ENCODE peak calls at places on chromosomes 7 and 10, in ten cellular contexts. L is upper lobe of left lung, U is ovary, A is mucosa of descending colon, M is mesendoderm, H is neuronal stem cell, P is upper lobe of right lung, D is AG04450, T is fibroblast of mammary gland, F is thoracic aorta. Z is an unnamed sample.

GRCh38 chr7:131540491-131541162 is 15.8 kb downstream of the PODXL start:
- DNase-seq in L (peak; percentile 54), U (peak; percentile 39), A (no peak), M (peak; percentile 60), H (no peak), P (peak; percentile 63), D (no peak), T (no peak), F (no peak), Z (no peak)

GRCh38 chr7:71630521-71630920 is 498.6 kb downstream of the GALNT17 start:
- DNase-seq in L (no peak), U (no peak), A (no peak), M (no peak), H (no peak), P (no peak), D (no peak), T (no peak), F (no peak), Z (no peak)

GRCh38 chr7:128435311-128435654 is 20.4 kb upstream of the HILPDA start:
- DNase-seq in L (no peak), U (no peak), A (no peak), M (peak; percentile 35), H (no peak), P (no peak), D (no peak), T (no peak), F (no peak), Z (no peak)

GRCh38 chr10:114384181-114384580 is 20.1 kb downstream of the AFAP1L2 start:
- DNase-seq in L (no peak), U (no peak), A (no peak), M (no peak), H (no peak), P (no peak), D (no peak), T (no peak), F (no peak), Z (no peak)

GRCh38 chr7:148238926-148239325 is 351.6 kb upstream of the C7orf33 start:
- DNase-seq in L (no peak), U (no peak), A (no peak), M (no peak), H (no peak), P (no peak), D (no peak), T (no peak), F (no peak), Z (peak; percentile 10)

GRCh38 chr7:41882271-41882670 is 179.4 kb upstream of the INHBA start:
- DNase-seq in L (no peak), U (no peak), A (no peak), M (no peak), H (no peak), P (no peak), D (no peak), T (no peak), F (no peak), Z (no peak)

GRCh38 chr10:97919012-97919411 is 69.4 kb downstream of the GOLGA7B start:
- DNase-seq in L (no peak), U (no peak), A (no peak), M (no peak), H (no peak), P (no peak), D (no peak), T (no peak), F (no peak), Z (peak; percentile 10)

GRCh38 chr7:50339990-50340500 is 35.5 kb downstream of the IKZF1 start:
- DNase-seq in L (no peak), U (no peak), A (peak; percentile 63), M (peak; percentile 46), H (no peak), P (no peak), D (no peak), T (no peak), F (no peak), Z (no peak)

GRCh38 chr7:107564553-107565298 is 955 bp downstream of the DUS4L start:
- DNase-seq in L (no peak), U (no peak), A (no peak), M (peak; percentile 3), H (no peak), P (no peak), D (peak; percentile 59), T (peak; percentile 93), F (no peak), Z (peak; percentile 76)

GRCh38 chr10:13839430-13839986 is 252.7 kb downstream of the PRPF18 start:
- DNase-seq in L (no peak), U (no peak), A (no peak), M (peak; percentile 87), H (no peak), P (no peak), D (peak; percentile 74), T (peak; percentile 87), F (no peak), Z (peak; percentile 84)

GRCh38 chr10:79070091-79070610 is 1.4 kb downstream of the ZMIZ1 start:
- DNase-seq in L (peak; percentile 53), U (peak; percentile 71), A (no peak), M (peak; percentile 52), H (peak; percentile 57), P (peak; percentile 80), D (no peak), T (no peak), F (no peak), Z (peak; percentile 27)

DNA sequence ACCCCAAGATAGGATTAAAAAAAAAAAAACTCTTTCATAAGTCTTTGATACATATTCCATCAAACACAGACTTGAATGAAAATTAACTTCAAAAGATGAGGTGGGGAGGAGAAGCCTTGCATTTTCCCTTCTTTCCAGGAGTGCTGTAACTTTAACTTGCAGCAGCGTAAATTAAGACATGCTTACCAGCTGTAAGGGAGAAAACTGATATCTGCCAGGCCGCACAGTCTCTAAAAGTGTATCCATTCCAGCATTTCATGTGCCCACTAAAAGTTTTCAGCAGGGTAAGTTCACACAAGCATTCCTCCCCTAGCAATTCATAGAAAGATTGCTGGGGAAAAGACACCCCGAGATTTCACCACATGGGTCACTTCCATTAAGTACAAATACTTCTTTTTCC is 4.7 kb downstream of the CTBP2 start:
- DNase-seq in L (no peak), U (no peak), A (no peak), M (no peak), H (no peak), P (no peak), D (no peak), T (no peak), F (no peak), Z (no peak)
- H3K4me3 ChIP-seq in L (no peak overlapping the region), U (no peak overlapping the region), A (no peak overlapping the region), M (no peak overlapping the region), H (no peak overlapping the region), P (no peak overlapping the region), D (no peak overlapping the region), T (no peak overlapping the region), F (no peak overlapping the region), Z (no peak overlapping the region)

GRCh38 chr10:102231357-102232318 is 5.5 kb downstream of the ELOVL3 start:
- DNase-seq in L (peak; percentile 69), U (no peak), A (peak; percentile 74), M (peak; percentile 70), H (no peak), P (peak; percentile 86), D (no peak), T (no peak), F (no peak), Z (peak; percentile 39)
- H3K4me3 ChIP-seq in L (peak overlapping the region; percentile 49), U (no peak overlapping the region), A (no peak overlapping the region), M (no peak overlapping the region), H (peak overlapping the region; percentile 74), P (peak overlapping the region; percentile 50), D (peak overlapping the region; percentile 4), T (peak overlapping the region; percentile 41), F (peak overlapping the region; percentile 70), Z (peak overlapping the region; percentile 44)

GRCh38 chr10:17645591-17646345 is 1.8 kb downstream of the STAM start:
- DNase-seq in L (no peak), U (no peak), A (no peak), M (no peak), H (no peak), P (no peak), D (no peak), T (peak; percentile 23), F (no peak), Z (no peak)
- H3K4me3 ChIP-seq in L (peak overlapping the region; percentile 70), U (peak overlapping the region; percentile 84), A (no peak overlapping the region), M (no peak overlapping the region), H (no peak overlapping the region), P (peak overlapping the region; percentile 94), D (peak overlapping the region; percentile 98), T (peak overlapping the region; percentile 98), F (peak overlapping the region; percentile 80), Z (peak overlapping the region; percentile 96)

DNA sequence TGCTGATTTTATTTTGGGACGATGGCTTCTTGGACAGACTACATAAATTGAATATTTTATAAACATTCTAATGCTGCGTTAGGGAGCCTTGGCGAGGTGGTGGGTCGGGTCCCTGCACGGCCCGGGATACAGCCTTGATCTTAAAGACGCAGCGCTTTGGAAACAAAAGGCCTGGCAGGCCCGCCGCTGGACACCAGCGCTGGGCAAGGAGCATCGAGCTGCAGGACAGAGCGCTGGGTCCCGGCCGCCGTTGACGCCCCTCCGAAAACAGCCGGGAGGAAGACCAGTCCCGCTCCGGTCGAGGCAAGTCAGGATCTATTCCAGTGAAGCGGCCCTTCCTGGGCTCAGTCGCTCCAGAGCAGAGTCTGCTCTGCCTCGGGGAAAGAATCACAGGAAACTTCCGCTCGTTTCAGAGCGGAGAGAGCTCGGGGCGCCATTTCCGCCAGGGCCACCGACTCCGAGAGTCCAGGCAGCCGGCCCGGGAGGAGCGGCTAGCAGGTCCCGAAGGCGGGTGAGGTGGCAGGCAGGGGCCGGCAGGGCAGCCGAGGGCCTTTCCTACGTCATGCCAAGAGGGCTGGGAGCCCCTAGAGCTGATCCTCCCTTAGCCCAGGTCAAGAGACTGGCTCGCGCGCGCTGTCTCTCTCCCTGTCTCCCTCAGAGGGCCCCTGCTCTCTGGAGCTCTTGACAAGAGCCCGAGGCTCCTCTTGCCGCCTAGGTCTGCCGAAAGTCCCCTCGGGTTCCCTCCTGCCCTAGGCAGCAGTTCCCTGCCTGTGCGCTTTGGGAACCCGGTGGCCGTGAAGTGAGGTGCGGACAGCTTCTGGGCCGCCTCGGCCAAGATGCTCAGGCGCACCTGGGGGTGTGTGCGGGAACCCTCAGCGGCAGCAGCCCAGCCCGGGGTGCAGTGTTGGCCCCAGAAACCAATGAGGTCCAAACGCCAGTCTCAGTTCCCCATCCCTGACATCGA is 1.4 kb upstream of the DRGX start:
- DNase-seq in L (no peak), U (no peak), A (no peak), M (peak; percentile 64), H (peak; percentile 37), P (no peak), D (no peak), T (no peak), F (no peak), Z (no peak)
- H3K4me3 ChIP-seq in L (no peak overlapping the region), U (no peak overlapping the region), A (no peak overlapping the region), M (no peak overlapping the region), H (no peak overlapping the region), P (no peak overlapping the region), D (no peak overlapping the region), T (no peak overlapping the region), F (peak overlapping the region; percentile 50), Z (no peak overlapping the region)

DNA sequence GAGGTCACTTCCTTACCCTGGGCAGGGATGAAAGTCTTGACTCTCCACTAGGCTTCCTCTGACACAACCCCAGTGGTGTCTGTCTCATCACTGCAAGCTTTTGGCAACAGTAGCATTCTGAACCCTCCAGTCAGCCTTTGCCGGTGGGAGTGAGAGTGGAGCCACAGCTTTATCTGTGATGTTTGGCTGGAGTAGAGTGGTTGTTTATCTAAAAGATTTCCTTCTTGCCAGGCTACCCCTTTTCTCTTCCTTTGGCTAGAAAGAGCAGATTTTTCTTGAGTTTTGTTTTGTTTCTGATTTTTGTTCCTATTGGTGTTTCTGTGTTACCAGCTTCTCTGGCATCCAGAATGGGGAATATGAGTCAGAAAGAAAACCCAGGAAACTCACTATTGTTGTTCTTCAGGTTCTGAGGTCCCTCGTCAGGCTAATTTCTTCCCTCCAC is 98.9 kb upstream of the KIF5B start:
- DNase-seq in L (no peak), U (no peak), A (no peak), M (no peak), H (no peak), P (no peak), D (no peak), T (peak; percentile 66), F (no peak), Z (peak; percentile 88)
- H3K4me3 ChIP-seq in L (no peak overlapping the region), U (no peak overlapping the region), A (no peak overlapping the region), M (no peak overlapping the region), H (no peak overlapping the region), P (no peak overlapping the region), D (no peak overlapping the region), T (no peak overlapping the region), F (no peak overlapping the region), Z (no peak overlapping the region)